ENCODE peak calls at places on chromosomes 13 and 19, in five cellular contexts. B is CD8-positive, alpha-beta T cell; W is iPS-NIHi11; S is naive thymus-derived CD8-positive, alpha-beta T cell; Z is COR-L47. N is an unnamed sample.

GRCh38 chr19:48444933-48445194 is 919 bp upstream of the GRWD1 start:
- DNase-seq in B (no peak), Z (no peak), S (no peak), W (no peak), N (no peak)

GRCh38 chr13:57630661-57631606 is 610 bp upstream of the PCDH17 start:
- DNase-seq in W (peak), B (no peak), S (no peak), Z (peak), N (peak)

GRCh38 chr13:60627071-60627686 is 230.2 kb downstream of the TDRD3 start:
- DNase-seq in S (no peak), W (peak), B (no peak), Z (peak), N (peak)

GRCh38 chr19:1767464-1767933 is 14.2 kb downstream of the ONECUT3 start:
- DNase-seq in W (peak), B (peak), Z (no peak), S (peak), N (no peak)

GRCh38 chr13:37701972-37702371 is 103.4 kb upstream of the POSTN start:
- DNase-seq in S (no peak), B (no peak), W (peak), Z (no peak), N (no peak)

GRCh38 chr13:92494915-92495314 is 731.7 kb upstream of the GPC6 start:
- DNase-seq in S (no peak), W (no peak), Z (no peak), B (no peak), N (no peak)

GRCh38 chr13:38630780-38631179 is 56.1 kb upstream of the FREM2 start:
- DNase-seq in S (no peak), Z (no peak), W (no peak), B (no peak), N (no peak)

GRCh38 chr13:47004022-47004421 is 107.2 kb upstream of the HTR2A start:
- DNase-seq in S (no peak), W (no peak), B (no peak), Z (no peak), N (no peak)

GRCh38 chr19:41548954-41549688 is 26.8 kb upstream of the CEACAM21 start:
- DNase-seq in Z (no peak), W (no peak), S (peak), B (peak), N (no peak)

GRCh38 chr13:35475960-35476943 is at the start of gene MAB21L1:
- DNase-seq in B (no peak), Z (peak), W (peak), S (no peak), N (no peak)

GRCh38 chr13:22506286-22506685 is 674.5 kb upstream of the SGCG start:
- DNase-seq in Z (no peak), S (no peak), B (no peak), W (no peak), N (no peak)

GRCh38 chr13:100029930-100030329 is 48.3 kb downstream of the ZIC2 start:
- DNase-seq in W (no peak), B (no peak), Z (no peak), S (no peak), N (no peak)

GRCh38 chr19:48637948-48638830 is 1.0 kb upstream of the DBP start:
- DNase-seq in Z (peak), S (no peak), B (peak), W (peak), N (peak)

GRCh38 chr19:49340069-49340864 is 5.1 kb downstream of the CD37 start:
- DNase-seq in S (no peak), Z (no peak), W (peak), B (no peak), N (no peak)

GRCh38 chr13:59086147-59086546 is 1077.6 kb downstream of the DIAPH3 start:
- DNase-seq in B (no peak), S (no peak), Z (no peak), W (no peak), N (no peak)

GRCh38 chr19:19050731-19051130 is 13.1 kb upstream of the SLC25A42 start:
- DNase-seq in Z (no peak), S (no peak), B (no peak), W (no peak), N (no peak)

GRCh38 chr13:113839536-113840204 is 24.2 kb downstream of the GAS6 start:
- DNase-seq in W (no peak), S (no peak), B (no peak), Z (no peak), N (no peak)

GRCh38 chr19:42396248-42396541 is 6.1 kb upstream of the CNFN start:
- DNase-seq in W (peak), B (no peak), S (no peak), Z (no peak), N (no peak)

GRCh38 chr19:29798783-29799182 is 13.0 kb upstream of the CCNE1 start:
- DNase-seq in W (no peak), S (no peak), B (no peak), Z (no peak), N (no peak)

GRCh38 chr19:6064016-6064702 is 46.1 kb downstream of the RFX2 start:
- DNase-seq in S (no peak), B (no peak), Z (no peak), W (no peak), N (no peak)

GRCh38 chr13:50701469-50701868 is 142.0 kb downstream of the DLEU7 start:
- DNase-seq in Z (no peak), B (no peak), S (no peak), W (no peak), N (no peak)

N was measured in NCI-H1092.